ENCODE peak calls at places on chromosomes 5 and 9, in nine cellular contexts. B is erythroblast, Y is body of pancreas, S is A549, D is GM12892, A is adrenal gland, T is spleen, O is upper lobe of left lung, U is HCT116. X is an unnamed sample.

GRCh38 chr9:107488400-107489143 is 997 bp downstream of the KLF4 start:
- DNase-seq in T (peak; percentile 86), D (peak; percentile 25), O (peak; percentile 93), U (no peak), B (peak; percentile 35), A (peak; percentile 78), Y (peak; percentile 72), S (peak; percentile 34), X (peak; percentile 77)

GRCh38 chr9:126380447-126380846 is 53.8 kb downstream of the MVB12B start:
- DNase-seq in T (no peak), Y (no peak), O (no peak), A (peak; percentile 34), U (no peak), D (no peak), B (no peak), S (no peak), X (no peak)

GRCh38 chr5:78920604-78921003 is 64.5 kb downstream of the ARSB start:
- DNase-seq in U (no peak), T (no peak), A (no peak), S (no peak), D (no peak), O (no peak), B (no peak), Y (peak; percentile 15), X (peak; percentile 40)

GRCh38 chr5:50744761-50745160 is 78.3 kb downstream of the PARP8 start:
- DNase-seq in D (no peak), T (no peak), O (no peak), B (no peak), Y (no peak), A (no peak), U (no peak), S (no peak), X (no peak)

GRCh38 chr9:136309806-136310220 is 5.9 kb upstream of the CCDC187 start:
- DNase-seq in B (peak; percentile 45), Y (no peak), D (no peak), S (no peak), T (no peak), U (no peak), A (no peak), O (no peak), X (no peak)

GRCh38 chr9:14561929-14562386 is 131.3 kb downstream of the ZDHHC21 start:
- DNase-seq in D (no peak), T (no peak), B (no peak), S (no peak), A (no peak), Y (peak; percentile 27), U (no peak), O (peak; percentile 22), X (no peak)

GRCh38 chr5:112743631-112744030 is 5.9 kb downstream of the APC start:
- DNase-seq in B (no peak), A (no peak), O (no peak), Y (no peak), T (no peak), U (no peak), S (no peak), D (no peak), X (no peak)

GRCh38 chr9:126592461-126592860 is 21.3 kb upstream of the LMX1B start:
- DNase-seq in Y (no peak), D (no peak), T (no peak), O (no peak), S (no peak), U (no peak), B (no peak), A (no peak), X (no peak)

GRCh38 chr5:40071870-40072269 is 607.8 kb upstream of the PTGER4 start:
- DNase-seq in S (no peak), B (no peak), O (no peak), U (no peak), Y (no peak), A (no peak), D (no peak), T (no peak), X (no peak)

GRCh38 chr9:112020680-112021596 is 124.3 kb downstream of the UGCG start:
- DNase-seq in D (no peak), S (peak; percentile 77), U (peak; percentile 19), A (no peak), O (no peak), B (no peak), T (no peak), Y (no peak), X (no peak)

GRCh38 chr9:74773886-74774479 is 113.7 kb downstream of the TRPM6 start:
- DNase-seq in S (peak; percentile 65), U (peak; percentile 67), T (peak; percentile 86), A (peak; percentile 94), B (peak; percentile 78), O (no peak), Y (peak; percentile 84), D (peak; percentile 16), X (peak; percentile 88)

GRCh38 chr9:87818308-87818707 is 64.4 kb upstream of the SPATA31E1 start:
- DNase-seq in B (no peak), D (no peak), O (no peak), T (no peak), S (no peak), Y (no peak), A (no peak), U (no peak), X (no peak)

GRCh38 chr9:36584626-36585460 is 12.1 kb downstream of the MELK start:
- DNase-seq in Y (no peak), D (no peak), A (no peak), U (no peak), B (no peak), O (no peak), S (no peak), T (no peak), X (peak; percentile 32)

GRCh38 chr9:136079916-136080246 is 15.2 kb downstream of the NACC2 start:
- DNase-seq in A (no peak), O (peak; percentile 68), B (no peak), U (no peak), T (peak; percentile 70), Y (no peak), S (no peak), D (no peak), X (no peak)

GRCh38 chr9:124342946-124343485 is 72.2 kb downstream of the PSMB7 start:
- DNase-seq in O (peak; percentile 84), B (no peak), A (peak; percentile 90), T (peak; percentile 76), D (no peak), S (peak; percentile 29), U (no peak), Y (peak; percentile 30), X (peak; percentile 40)

DNA sequence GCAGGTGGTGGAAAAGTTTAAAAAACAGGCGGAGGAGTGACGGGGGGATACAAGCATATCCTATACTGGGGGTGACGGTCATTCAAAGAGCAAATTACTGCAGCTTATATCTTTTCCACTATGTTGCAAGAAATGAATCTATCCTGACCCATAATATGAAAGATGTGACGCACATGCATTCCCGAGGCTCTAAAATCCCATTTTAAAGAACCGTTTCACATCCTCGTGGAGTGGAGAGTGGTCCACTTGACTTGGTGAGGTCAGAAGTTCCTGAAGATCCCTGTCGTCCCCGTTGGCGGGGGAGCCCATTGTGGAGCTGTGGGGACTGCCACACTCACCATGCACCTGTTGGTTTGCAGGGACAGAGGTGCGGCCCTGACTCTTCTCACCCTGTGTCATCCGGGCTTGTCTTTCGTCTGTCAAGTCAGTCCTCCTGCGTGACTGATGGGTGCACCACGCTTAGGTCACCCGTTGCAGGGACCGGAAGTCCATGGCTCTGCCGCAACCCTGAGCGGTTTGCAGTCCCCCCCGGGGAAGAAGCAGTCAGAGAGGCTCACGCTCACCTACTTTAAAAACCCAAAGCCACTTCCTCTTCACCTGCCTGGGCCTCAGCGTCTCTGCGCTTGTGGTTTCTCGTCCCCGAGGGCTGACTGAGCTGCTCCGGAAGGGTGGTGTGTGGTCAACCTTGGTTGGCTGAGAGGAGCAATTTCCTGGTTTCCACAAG is 53.0 kb downstream of the USP20 start:
- DNase-seq in Y (peak; percentile 61), B (peak; percentile 71), T (peak; percentile 97), S (no peak), U (no peak), D (peak; percentile 66), O (peak; percentile 57), A (peak; percentile 66), X (no peak)
- TF ChIP-seq POLR2A in Y (peak; percentile 14), B (peak; percentile 32), T (no peak), S (no peak), U (no peak), D (peak; percentile 91), O (no peak), A (no peak), X (no peak)

GRCh38 chr5:141495456-141495811 is 6.6 kb downstream of the PCDHGC5 start:
- DNase-seq in Y (no peak), A (no peak), B (no peak), O (no peak), U (no peak), D (no peak), T (no peak), S (no peak), X (no peak)

GRCh38 chr5:141493500-141494422 is 4.9 kb downstream of the PCDHGC5 start:
- DNase-seq in B (no peak), D (no peak), S (no peak), T (no peak), U (no peak), A (peak; percentile 49), O (no peak), Y (no peak), X (no peak)

GRCh38 chr5:141492168-141492885 is 3.4 kb downstream of the PCDHGC5 start:
- DNase-seq in S (no peak), Y (no peak), B (no peak), T (peak; percentile 79), A (peak; percentile 58), U (no peak), O (peak; percentile 87), D (peak; percentile 48), X (no peak)

GRCh38 chr5:141494761-141495455 is 6.0 kb downstream of the PCDHGC5 start:
- DNase-seq in B (no peak), A (peak; percentile 67), D (no peak), T (no peak), U (no peak), Y (no peak), S (no peak), O (peak; percentile 44), X (peak; percentile 59)

GRCh38 chr5:141496038-141496437 is 7.2 kb downstream of the PCDHGC5 start:
- DNase-seq in A (peak; percentile 45), U (no peak), S (no peak), B (no peak), Y (no peak), O (no peak), D (no peak), T (no peak), X (peak; percentile 81)
- TF ChIP-seq POLR2A in A (no peak), U (no peak), S (no peak), B (no peak), Y (no peak), O (no peak), D (no peak), T (no peak), X (no peak)

DNA sequence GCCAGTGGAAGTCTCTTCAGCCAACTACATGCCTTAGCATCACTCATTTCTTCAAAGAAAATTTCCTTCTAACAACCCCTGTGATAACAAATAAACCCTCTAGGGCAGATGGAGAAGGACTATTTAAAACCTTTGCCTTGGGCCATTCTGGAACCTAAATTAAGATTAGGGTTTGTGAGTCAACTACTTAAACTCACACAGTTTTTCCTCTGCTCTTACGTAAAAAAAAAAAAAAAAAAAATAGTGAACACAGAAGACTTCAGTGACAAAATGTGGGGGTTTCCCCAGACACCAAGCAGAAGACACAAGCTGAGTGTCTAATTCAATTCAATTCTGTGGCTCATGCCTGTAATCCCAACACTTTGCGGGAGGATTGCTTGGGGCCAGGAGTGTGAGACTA is 65.8 kb upstream of the ERCC6L2 start:
- DNase-seq in D (no peak), T (no peak), B (no peak), A (no peak), U (no peak), O (no peak), Y (no peak), S (no peak), X (no peak)
- TF ChIP-seq POLR2A in D (no peak), T (no peak), B (no peak), A (no peak), U (no peak), O (no peak), Y (no peak), S (no peak), X (no peak)

GRCh38 chr9:95003694-95004451 is 277.4 kb downstream of the AOPEP start:
- DNase-seq in T (no peak), A (peak; percentile 80), D (peak; percentile 30), B (peak; percentile 35), O (peak; percentile 90), U (no peak), Y (peak; percentile 63), S (no peak), X (peak; percentile 61)
- TF ChIP-seq POLR2A in T (no peak), A (no peak), D (no peak), B (no peak), O (no peak), U (no peak), Y (no peak), S (peak; percentile 4), X (no peak)

X was measured in testis.